ENCODE peak calls at places on chromosomes 6 and 20, in seven cellular contexts. One of them, this sample, is unnamed.

GRCh38 chr6:3664641-3665041 is 86.9 kb downstream of the PXDC1 start:
- DNase-seq in H9: no peak
- DNase-seq in IMR-90: peak
- DNase-seq in trophoblast cell: peak
- DNase-seq in neuronal stem cell: no peak
- DNase-seq in mesendoderm: peak
- DNase-seq in H1: no peak
- DNase-seq in this sample: peak

GRCh38 chr6:16486661-16487060 is 248.3 kb downstream of the GMPR start:
- DNase-seq in trophoblast cell: no peak
- DNase-seq in H1: no peak
- DNase-seq in mesendoderm: no peak
- DNase-seq in IMR-90: no peak
- DNase-seq in H9: no peak
- DNase-seq in neuronal stem cell: no peak
- DNase-seq in this sample: no peak

GRCh38 chr20:36805396-36805795 is 31.8 kb upstream of the DSN1 start:
- DNase-seq in trophoblast cell: no peak
- DNase-seq in H9: no peak
- DNase-seq in IMR-90: no peak
- DNase-seq in H1: no peak
- DNase-seq in mesendoderm: no peak
- DNase-seq in neuronal stem cell: no peak
- DNase-seq in this sample: no peak

GRCh38 chr6:17959317-17959716 is 28.1 kb downstream of the KIF13A start:
- DNase-seq in H9: no peak
- DNase-seq in mesendoderm: no peak
- DNase-seq in neuronal stem cell: no peak
- DNase-seq in trophoblast cell: no peak
- DNase-seq in H1: no peak
- DNase-seq in IMR-90: peak
- DNase-seq in this sample: peak

GRCh38 chr6:1686117-1687098 is 76.7 kb downstream of the FOXC1 start:
- DNase-seq in H1: no peak
- DNase-seq in IMR-90: peak
- DNase-seq in neuronal stem cell: no peak
- DNase-seq in mesendoderm: no peak
- DNase-seq in trophoblast cell: peak
- DNase-seq in H9: no peak
- DNase-seq in this sample: peak

GRCh38 chr20:64119301-64119680 is 11.9 kb upstream of the NPBWR2 start:
- DNase-seq in IMR-90: no peak
- DNase-seq in neuronal stem cell: no peak
- DNase-seq in H1: no peak
- DNase-seq in H9: no peak
- DNase-seq in trophoblast cell: no peak
- DNase-seq in mesendoderm: no peak
- DNase-seq in this sample: no peak

GRCh38 chr20:64099880-64100565 is 7.3 kb downstream of the NPBWR2 start:
- DNase-seq in H9: no peak
- DNase-seq in neuronal stem cell: no peak
- DNase-seq in trophoblast cell: no peak
- DNase-seq in IMR-90: no peak
- DNase-seq in H1: peak
- DNase-seq in mesendoderm: no peak
- DNase-seq in this sample: no peak

GRCh38 chr6:163533443-163533842 is 118.9 kb downstream of the QKI start:
- DNase-seq in mesendoderm: no peak
- DNase-seq in IMR-90: peak
- DNase-seq in trophoblast cell: peak
- DNase-seq in H9: no peak
- DNase-seq in neuronal stem cell: no peak
- DNase-seq in H1: no peak
- DNase-seq in this sample: peak

GRCh38 chr6:139230421-139230840 is 61.4 kb downstream of the TXLNB start:
- DNase-seq in H9: no peak
- DNase-seq in mesendoderm: peak
- DNase-seq in trophoblast cell: peak
- DNase-seq in H1: no peak
- DNase-seq in neuronal stem cell: peak
- DNase-seq in IMR-90: peak
- DNase-seq in this sample: peak

GRCh38 chr6:40520683-40521082 is 66.5 kb downstream of the LRFN2 start:
- DNase-seq in mesendoderm: no peak
- DNase-seq in IMR-90: no peak
- DNase-seq in H1: no peak
- DNase-seq in H9: no peak
- DNase-seq in neuronal stem cell: no peak
- DNase-seq in trophoblast cell: no peak
- DNase-seq in this sample: no peak

GRCh38 chr6:5866547-5867051 is 140.1 kb downstream of the NRN1 start:
- DNase-seq in mesendoderm: no peak
- DNase-seq in H9: no peak
- DNase-seq in trophoblast cell: peak
- DNase-seq in neuronal stem cell: no peak
- DNase-seq in H1: no peak
- DNase-seq in IMR-90: peak
- DNase-seq in this sample: peak

GRCh38 chr20:45034436-45034835 is 66.5 kb downstream of the KCNS1 start:
- DNase-seq in neuronal stem cell: no peak
- DNase-seq in H1: no peak
- DNase-seq in mesendoderm: no peak
- DNase-seq in trophoblast cell: no peak
- DNase-seq in IMR-90: no peak
- DNase-seq in H9: no peak
- DNase-seq in this sample: no peak

GRCh38 chr6:36769161-36769675 is 70.0 kb downstream of the CPNE5 start:
- DNase-seq in H9: no peak
- DNase-seq in IMR-90: peak
- DNase-seq in neuronal stem cell: no peak
- DNase-seq in mesendoderm: peak
- DNase-seq in H1: no peak
- DNase-seq in trophoblast cell: peak
- DNase-seq in this sample: peak

GRCh38 chr6:87918461-87918941 is 129.1 kb upstream of the SPACA1 start:
- DNase-seq in IMR-90: no peak
- DNase-seq in H9: no peak
- DNase-seq in mesendoderm: peak
- DNase-seq in H1: no peak
- DNase-seq in neuronal stem cell: no peak
- DNase-seq in trophoblast cell: no peak
- DNase-seq in this sample: no peak

GRCh38 chr20:61693055-61693600 is 372.6 kb downstream of the TAF4 start:
- DNase-seq in IMR-90: no peak
- DNase-seq in H9: no peak
- DNase-seq in neuronal stem cell: no peak
- DNase-seq in mesendoderm: no peak
- DNase-seq in trophoblast cell: no peak
- DNase-seq in H1: no peak
- DNase-seq in this sample: no peak

GRCh38 chr6:215335-216034 is 76.8 kb upstream of the DUSP22 start:
- DNase-seq in H9: no peak
- DNase-seq in trophoblast cell: no peak
- DNase-seq in H1: no peak
- DNase-seq in mesendoderm: no peak
- DNase-seq in IMR-90: peak
- DNase-seq in neuronal stem cell: no peak
- DNase-seq in this sample: no peak

GRCh38 chr6:137927777-137928218 is 60.7 kb downstream of the TNFAIP3 start:
- DNase-seq in H9: no peak
- DNase-seq in trophoblast cell: peak
- DNase-seq in IMR-90: peak
- DNase-seq in neuronal stem cell: no peak
- DNase-seq in H1: no peak
- DNase-seq in mesendoderm: peak
- DNase-seq in this sample: peak

GRCh38 chr20:39137299-39137698 is 175.2 kb downstream of the DHX35 start:
- DNase-seq in H1: no peak
- DNase-seq in mesendoderm: no peak
- DNase-seq in IMR-90: no peak
- DNase-seq in H9: no peak
- DNase-seq in neuronal stem cell: no peak
- DNase-seq in trophoblast cell: no peak
- DNase-seq in this sample: no peak

GRCh38 chr20:4666001-4666470 is 55.7 kb upstream of the PRND start:
- DNase-seq in IMR-90: peak
- DNase-seq in trophoblast cell: peak
- DNase-seq in mesendoderm: no peak
- DNase-seq in neuronal stem cell: no peak
- DNase-seq in H9: no peak
- DNase-seq in H1: no peak
- DNase-seq in this sample: peak

GRCh38 chr6:44942201-44942600 is 385.9 kb upstream of the RUNX2 start:
- DNase-seq in trophoblast cell: peak
- DNase-seq in H9: no peak
- DNase-seq in IMR-90: no peak
- DNase-seq in mesendoderm: peak
- DNase-seq in neuronal stem cell: no peak
- DNase-seq in H1: no peak
- DNase-seq in this sample: no peak

GRCh38 chr6:7993952-7994351 is 70.2 kb downstream of the BLOC1S5 start:
- DNase-seq in IMR-90: no peak
- DNase-seq in trophoblast cell: peak
- DNase-seq in mesendoderm: no peak
- DNase-seq in H1: no peak
- DNase-seq in neuronal stem cell: no peak
- DNase-seq in H9: no peak
- DNase-seq in this sample: no peak

GRCh38 chr6:160118620-160119234 is 2.9 kb upstream of the SLC22A1 start:
- DNase-seq in H9: no peak
- DNase-seq in neuronal stem cell: no peak
- DNase-seq in H1: no peak
- DNase-seq in trophoblast cell: no peak
- DNase-seq in IMR-90: no peak
- DNase-seq in mesendoderm: no peak
- DNase-seq in this sample: no peak

GRCh38 chr6:26012061-26012460 is 49.5 kb downstream of the TRIM38 start:
- DNase-seq in neuronal stem cell: no peak
- DNase-seq in trophoblast cell: no peak
- DNase-seq in H9: no peak
- DNase-seq in mesendoderm: no peak
- DNase-seq in IMR-90: no peak
- DNase-seq in H1: no peak
- DNase-seq in this sample: no peak

GRCh38 chr20:54112221-54112884 is 42.0 kb upstream of the BCAS1 start:
- DNase-seq in IMR-90: no peak
- DNase-seq in mesendoderm: no peak
- DNase-seq in H1: no peak
- DNase-seq in trophoblast cell: no peak
- DNase-seq in H9: no peak
- DNase-seq in neuronal stem cell: no peak
- DNase-seq in this sample: no peak

GRCh38 chr20:36919715-36920333 is 31.7 kb downstream of the SAMHD1 start:
- DNase-seq in H1: no peak
- DNase-seq in IMR-90: peak
- DNase-seq in mesendoderm: peak
- DNase-seq in trophoblast cell: peak
- DNase-seq in neuronal stem cell: peak
- DNase-seq in H9: no peak
- DNase-seq in this sample: peak

DNA sequence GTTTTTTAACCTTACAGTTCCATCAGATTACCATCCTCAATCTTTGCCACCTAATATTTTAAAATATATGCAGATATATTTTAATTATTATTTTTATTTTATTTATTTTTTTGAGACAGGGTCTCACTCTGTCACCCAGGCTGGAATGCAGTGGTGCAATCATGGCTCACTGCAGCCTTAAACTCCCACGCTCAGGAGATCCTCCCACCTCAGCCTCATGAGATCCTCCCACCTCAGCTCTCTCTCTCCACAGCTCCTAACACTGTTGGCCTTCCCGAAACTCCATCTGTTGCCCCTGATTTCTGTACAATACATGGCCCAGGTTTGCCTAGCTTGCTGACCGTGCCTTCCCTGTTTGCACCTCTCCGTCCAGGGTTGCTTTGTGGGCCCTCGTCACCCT is 4.4 kb upstream of the TAB2 start:
- DNase-seq in trophoblast cell: no peak
- DNase-seq in neuronal stem cell: no peak
- DNase-seq in mesendoderm: no peak
- DNase-seq in H1: no peak
- DNase-seq in H9: no peak
- DNase-seq in IMR-90: no peak
- DNase-seq in this sample: no peak
- H3K4ac ChIP-seq in trophoblast cell: no peak
- H3K4ac ChIP-seq in neuronal stem cell: no peak
- H3K4ac ChIP-seq in mesendoderm: no peak
- H3K4ac ChIP-seq in H1: no peak
- H3K4ac ChIP-seq in H9: no peak
- H3K4ac ChIP-seq in IMR-90: no peak
- H3K4ac ChIP-seq in this sample: no peak

DNA sequence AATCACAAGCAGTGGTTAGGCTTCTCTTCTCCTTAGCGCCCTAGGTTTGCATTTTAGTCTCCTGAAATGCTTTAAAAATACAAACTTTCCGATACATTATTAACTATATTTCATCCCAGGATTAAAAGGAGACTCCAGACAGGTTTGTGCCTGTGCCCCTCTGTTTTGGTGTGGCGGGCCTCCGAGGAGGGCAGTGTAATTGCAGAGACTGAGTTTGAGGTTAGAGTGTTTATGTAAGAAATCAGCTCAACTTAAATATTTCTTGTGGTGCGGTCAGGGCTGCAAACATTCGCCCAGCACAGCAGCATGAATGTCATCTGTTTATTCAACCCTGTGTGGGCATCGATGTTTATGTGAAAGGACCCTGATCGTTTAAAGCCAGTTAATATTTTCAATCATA is 130.4 kb upstream of the AKAP12 start:
- DNase-seq in trophoblast cell: no peak
- DNase-seq in H1: no peak
- DNase-seq in mesendoderm: no peak
- DNase-seq in neuronal stem cell: no peak
- DNase-seq in H9: no peak
- DNase-seq in IMR-90: peak
- DNase-seq in this sample: peak
- H3K4ac ChIP-seq in trophoblast cell: no peak
- H3K4ac ChIP-seq in H1: no peak
- H3K4ac ChIP-seq in mesendoderm: no peak
- H3K4ac ChIP-seq in neuronal stem cell: no peak
- H3K4ac ChIP-seq in H9: no peak
- H3K4ac ChIP-seq in IMR-90: no peak
- H3K4ac ChIP-seq in this sample: no peak

DNA sequence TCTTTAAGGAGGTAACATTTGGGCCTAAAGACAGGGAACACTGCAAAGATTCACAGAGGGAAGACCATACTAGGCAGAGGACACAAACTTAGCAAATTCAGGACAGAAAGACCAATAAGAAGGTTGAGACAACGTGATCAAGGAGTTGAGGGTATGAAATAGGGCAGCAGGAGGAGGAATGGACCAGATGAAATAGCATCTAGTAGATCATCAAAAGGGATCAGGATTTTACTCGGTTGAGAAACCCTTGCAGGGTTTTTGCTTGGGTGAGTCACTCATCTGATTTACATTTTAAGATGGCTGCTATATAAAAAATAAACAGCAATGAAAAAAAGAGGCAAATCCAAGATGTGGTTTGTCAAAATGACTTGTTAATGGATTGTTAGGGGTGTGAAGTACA is 4.7 kb downstream of the BCLAF1 start:
- DNase-seq in neuronal stem cell: no peak
- DNase-seq in H1: no peak
- DNase-seq in IMR-90: peak
- DNase-seq in mesendoderm: peak
- DNase-seq in trophoblast cell: peak
- DNase-seq in H9: no peak
- DNase-seq in this sample: peak
- H3K4ac ChIP-seq in neuronal stem cell: no peak
- H3K4ac ChIP-seq in H1: no peak
- H3K4ac ChIP-seq in IMR-90: peak
- H3K4ac ChIP-seq in mesendoderm: no peak
- H3K4ac ChIP-seq in trophoblast cell: peak
- H3K4ac ChIP-seq in H9: no peak
- H3K4ac ChIP-seq in this sample: no peak

GRCh38 chr20:47594157-47594556 is 92.5 kb downstream of the NCOA3 start:
- DNase-seq in H9: no peak
- DNase-seq in IMR-90: no peak
- DNase-seq in mesendoderm: no peak
- DNase-seq in neuronal stem cell: no peak
- DNase-seq in trophoblast cell: no peak
- DNase-seq in H1: no peak
- DNase-seq in this sample: no peak
- H3K4ac ChIP-seq in H9: no peak
- H3K4ac ChIP-seq in IMR-90: no peak
- H3K4ac ChIP-seq in mesendoderm: no peak
- H3K4ac ChIP-seq in neuronal stem cell: no peak
- H3K4ac ChIP-seq in trophoblast cell: no peak
- H3K4ac ChIP-seq in H1: no peak
- H3K4ac ChIP-seq in this sample: no peak